ENCODE peak calls at places on chromosome 10, in nine cellular contexts. A, Y, V, U, X, I, R, H and Q are unnamed samples.

GRCh38 chr10:83539528-83540308 is 599.6 kb upstream of the GHITM start:
- DNase-seq in A (no peak), Y (no peak), V (no peak), U (no peak), X (peak), I (no peak), R (no peak), H (peak), Q (no peak)

GRCh38 chr10:122546242-122546641 is 14.3 kb upstream of the DMBT1 start:
- DNase-seq in A (no peak), Y (no peak), V (no peak), U (no peak), X (no peak), I (no peak), R (no peak), H (no peak), Q (no peak)

GRCh38 chr10:86968271-86968993 is at the start of gene ADIRF:
- DNase-seq in A (no peak), Y (no peak), V (no peak), U (peak), X (peak), I (no peak), R (no peak), H (no peak), Q (peak)

GRCh38 chr10:48606530-48607355 is 1.9 kb upstream of the ARHGAP22 start:
- DNase-seq in A (no peak), Y (no peak), V (peak), U (no peak), X (peak), I (peak), R (no peak), H (no peak), Q (no peak)

GRCh38 chr10:104483582-104483981 is 129.9 kb downstream of the CFAP58 start:
- DNase-seq in A (no peak), Y (no peak), V (no peak), U (no peak), X (no peak), I (no peak), R (peak), H (no peak), Q (no peak)

GRCh38 chr10:14879055-14879800 is 562 bp downstream of the SUV39H2 start:
- DNase-seq in A (peak), Y (no peak), V (peak), U (peak), X (no peak), I (no peak), R (peak), H (peak), Q (no peak)

GRCh38 chr10:15183689-15184481 is 15.4 kb upstream of the NMT2 start:
- DNase-seq in A (no peak), Y (no peak), V (no peak), U (no peak), X (peak), I (no peak), R (no peak), H (no peak), Q (no peak)

GRCh38 chr10:125159932-125160855 is at the start of gene CTBP2:
- DNase-seq in A (no peak), Y (no peak), V (peak), U (peak), X (peak), I (peak), R (no peak), H (peak), Q (peak)

GRCh38 chr10:10259013-10259412 is 758.7 kb upstream of the CELF2 start:
- DNase-seq in A (no peak), Y (no peak), V (no peak), U (no peak), X (no peak), I (no peak), R (no peak), H (no peak), Q (no peak)

GRCh38 chr10:52653510-52653909 is 119.1 kb downstream of the MBL2 start:
- DNase-seq in A (no peak), Y (no peak), V (no peak), U (no peak), X (no peak), I (no peak), R (no peak), H (no peak), Q (no peak)

GRCh38 chr10:45040921-45041320 is 40.2 kb downstream of the ZNF22 start:
- DNase-seq in A (no peak), Y (no peak), V (peak), U (no peak), X (no peak), I (no peak), R (no peak), H (no peak), Q (no peak)

GRCh38 chr10:94224656-94225055 is 138.1 kb downstream of the NOC3L start:
- DNase-seq in A (no peak), Y (no peak), V (peak), U (no peak), X (no peak), I (no peak), R (no peak), H (no peak), Q (no peak)

GRCh38 chr10:113663908-113664307 is at the start of gene NRAP:
- DNase-seq in A (peak), Y (no peak), V (no peak), U (no peak), X (no peak), I (no peak), R (no peak), H (no peak), Q (no peak)

GRCh38 chr10:102675151-102675886 is 31.0 kb downstream of the TRIM8 start:
- DNase-seq in A (no peak), Y (peak), V (no peak), U (no peak), X (peak), I (no peak), R (peak), H (no peak), Q (no peak)

GRCh38 chr10:69838853-69839252 is 37.1 kb downstream of the COL13A1 start:
- DNase-seq in A (no peak), Y (no peak), V (peak), U (no peak), X (no peak), I (no peak), R (no peak), H (no peak), Q (no peak)

GRCh38 chr10:119416855-119417254 is 125.7 kb downstream of the RGS10 start:
- DNase-seq in A (peak), Y (peak), V (peak), U (peak), X (peak), I (peak), R (peak), H (peak), Q (peak)

GRCh38 chr10:61110188-61110844 is 166.3 kb upstream of the RHOBTB1 start:
- DNase-seq in A (no peak), Y (no peak), V (no peak), U (no peak), X (no peak), I (no peak), R (no peak), H (no peak), Q (no peak)

GRCh38 chr10:17910144-17910789 is 41.5 kb upstream of the SLC39A12 start:
- DNase-seq in A (peak), Y (peak), V (peak), U (no peak), X (peak), I (peak), R (peak), H (no peak), Q (no peak)

GRCh38 chr10:178208-178607 is 43.0 kb downstream of the ZMYND11 start:
- DNase-seq in A (peak), Y (no peak), V (peak), U (no peak), X (no peak), I (peak), R (no peak), H (peak), Q (no peak)

GRCh38 chr10:16599662-16600061 is 78.0 kb upstream of the C1QL3 start:
- DNase-seq in A (no peak), Y (no peak), V (no peak), U (no peak), X (no peak), I (no peak), R (no peak), H (no peak), Q (no peak)

GRCh38 chr10:121974019-121974534 is 940 bp downstream of the NSMCE4A start:
- DNase-seq in A (no peak), Y (no peak), V (no peak), U (no peak), X (no peak), I (no peak), R (no peak), H (no peak), Q (no peak)

GRCh38 chr10:31867646-31868045 is 61.0 kb downstream of the ARHGAP12 start:
- DNase-seq in A (no peak), Y (no peak), V (peak), U (no peak), X (no peak), I (no peak), R (no peak), H (no peak), Q (no peak)

GRCh38 chr10:91190388-91190870 is 30.0 kb upstream of the PCGF5 start:
- DNase-seq in A (no peak), Y (no peak), V (peak), U (no peak), X (no peak), I (peak), R (no peak), H (no peak), Q (no peak)

GRCh38 chr10:120688928-120689327 is 162.2 kb upstream of the WDR11 start:
- DNase-seq in A (no peak), Y (no peak), V (no peak), U (no peak), X (no peak), I (no peak), R (no peak), H (no peak), Q (no peak)

GRCh38 chr10:80493482-80494021 is 39.4 kb downstream of the TSPAN14 start:
- DNase-seq in A (no peak), Y (no peak), V (no peak), U (no peak), X (no peak), I (peak), R (peak), H (peak), Q (peak)

GRCh38 chr10:87551324-87551723 is 46.6 kb downstream of the MINPP1 start:
- DNase-seq in A (no peak), Y (no peak), V (no peak), U (no peak), X (no peak), I (peak), R (no peak), H (no peak), Q (no peak)

GRCh38 chr10:91251430-91252056 is 31.1 kb downstream of the PCGF5 start:
- DNase-seq in A (peak), Y (peak), V (peak), U (no peak), X (peak), I (peak), R (peak), H (peak), Q (no peak)

GRCh38 chr10:77889277-77889903 is 37.2 kb downstream of the DLG5 start:
- DNase-seq in A (no peak), Y (no peak), V (no peak), U (peak), X (no peak), I (no peak), R (no peak), H (peak), Q (peak)

GRCh38 chr10:119896061-119896655 is 3.6 kb downstream of the SEC23IP start:
- DNase-seq in A (no peak), Y (no peak), V (peak), U (no peak), X (no peak), I (peak), R (no peak), H (no peak), Q (no peak)